ENCODE peak calls at places on chromosomes 12 and 14, in nine cellular contexts. K is RWPE1; Q is CD8-positive, alpha-beta memory T cell; L is iris pigment epithelial cell; X is activated CD8-positive, alpha-beta memory T cell treated with anti-CD3 and anti-CD28 coated beads, Interleukin-2, amount 50 U/mL, for 4 hours; R is stimulated activated naive CD8-positive, alpha-beta T cell treated with anti-CD3 and anti-CD28 coated beads, Interleukin-15, amount 100 ng/mL, for 72 hours; U is A172; T is NCI-H1694 treated with DMSO at 0.1 percent for 48 hours; S is astrocyte of the spinal cord. I is an unnamed sample.

GRCh38 chr12:4441355-4442330 is 4.0 kb downstream of the FGF6 start:
- DNase-seq in K (no peak), Q (no peak), L (no peak), X (no peak), R (no peak), U (peak), T (no peak), S (peak), I (no peak)

GRCh38 chr12:1993341-1993740 is 10.9 kb downstream of the DCP1B start:
- DNase-seq in K (peak), Q (no peak), L (peak), X (no peak), R (no peak), U (peak), T (no peak), S (peak), I (no peak)

GRCh38 chr12:111027431-111027830 is 107.1 kb upstream of the MYL2 start:
- DNase-seq in K (no peak), Q (no peak), L (no peak), X (no peak), R (no peak), U (no peak), T (no peak), S (no peak), I (no peak)

GRCh38 chr14:51395361-51395849 is 155.4 kb downstream of the TMX1 start:
- DNase-seq in K (peak), Q (no peak), L (peak), X (no peak), R (no peak), U (peak), T (peak), S (peak), I (no peak)

GRCh38 chr12:45909041-45909713 is 81.2 kb downstream of the SCAF11 start:
- DNase-seq in K (no peak), Q (no peak), L (peak), X (no peak), R (no peak), U (no peak), T (no peak), S (no peak), I (no peak)

GRCh38 chr12:14239350-14239934 is 126.0 kb upstream of the ATF7IP start:
- DNase-seq in K (no peak), Q (no peak), L (no peak), X (peak), R (peak), U (peak), T (no peak), S (peak), I (no peak)

GRCh38 chr12:56151672-56152131 is 685 bp upstream of the MYL6B start:
- DNase-seq in K (peak), Q (peak), L (no peak), X (peak), R (peak), U (no peak), T (peak), S (no peak), I (peak)

GRCh38 chr12:18998343-18999270 is 130.9 kb upstream of the PLEKHA5 start:
- DNase-seq in K (peak), Q (no peak), L (peak), X (no peak), R (no peak), U (peak), T (no peak), S (peak), I (no peak)

GRCh38 chr12:106997916-106998315 is 11.0 kb upstream of the MTERF2 start:
- DNase-seq in K (no peak), Q (no peak), L (no peak), X (no peak), R (no peak), U (no peak), T (no peak), S (no peak), I (no peak)

GRCh38 chr12:123897221-123897620 is 75.4 kb downstream of the CCDC92 start:
- DNase-seq in K (peak), Q (no peak), L (peak), X (no peak), R (no peak), U (peak), T (no peak), S (peak), I (no peak)

I was measured in activated effector memory CD4-positive, alpha-beta T cell treated with anti-CD3 and anti-CD28 coated beads, Interleukin-2, amount 50 U/mL, for 16 hours.